ENCODE peak calls at places on chromosomes 7 and 10, in four cellular contexts. X is IMR-90, P is H1, B is H9. N is an unnamed sample.

GRCh38 chr7:132354527-132354926 is 221.7 kb downstream of the PLXNA4 start:
- DNase-seq in X (no peak), P (no peak), B (no peak), N (no peak)

GRCh38 chr10:8042864-8043568 is 11.5 kb upstream of the GATA3 start:
- DNase-seq in X (no peak), P (no peak), B (peak), N (peak)

GRCh38 chr10:11758527-11759236 is 16.5 kb downstream of the ECHDC3 start:
- DNase-seq in X (no peak), P (no peak), B (no peak), N (peak)

GRCh38 chr10:18607503-18607902 is 43.9 kb downstream of the NSUN6 start:
- DNase-seq in X (peak), P (no peak), B (no peak), N (peak)

GRCh38 chr10:23514321-23514720 is 75.4 kb downstream of the OTUD1 start:
- DNase-seq in X (no peak), P (no peak), B (no peak), N (no peak)

GRCh38 chr10:123831259-123831658 is 60.3 kb downstream of the CPXM2 start:
- DNase-seq in X (no peak), P (no peak), B (no peak), N (no peak)

GRCh38 chr7:139153832-139154231 is 44.3 kb upstream of the ZC3HAV1 start:
- DNase-seq in X (peak), P (no peak), B (no peak), N (peak)

GRCh38 chr7:47507514-47507913 is 74.4 kb downstream of the TNS3 start:
- DNase-seq in X (no peak), P (no peak), B (no peak), N (no peak)

GRCh38 chr7:157675427-157675930 is 338.7 kb downstream of the DNAJB6 start:
- DNase-seq in X (no peak), P (no peak), B (peak), N (no peak)

GRCh38 chr7:17342726-17343125 is 44.3 kb downstream of the AHR start:
- DNase-seq in X (no peak), P (no peak), B (no peak), N (no peak)

GRCh38 chr10:29749150-29749549 is 114.4 kb upstream of the SVIL start:
- DNase-seq in X (no peak), P (no peak), B (no peak), N (no peak)

GRCh38 chr10:112565434-112566053 is 118.5 kb downstream of the VTI1A start:
- DNase-seq in X (peak), P (no peak), B (peak), N (peak)

GRCh38 chr10:33655165-33655815 is 320.8 kb upstream of the NRP1 start:
- DNase-seq in X (no peak), P (no peak), B (no peak), N (no peak)

GRCh38 chr7:115340828-115341227 is 418.9 kb downstream of the MDFIC start:
- DNase-seq in X (peak), P (no peak), B (no peak), N (no peak)

DNA sequence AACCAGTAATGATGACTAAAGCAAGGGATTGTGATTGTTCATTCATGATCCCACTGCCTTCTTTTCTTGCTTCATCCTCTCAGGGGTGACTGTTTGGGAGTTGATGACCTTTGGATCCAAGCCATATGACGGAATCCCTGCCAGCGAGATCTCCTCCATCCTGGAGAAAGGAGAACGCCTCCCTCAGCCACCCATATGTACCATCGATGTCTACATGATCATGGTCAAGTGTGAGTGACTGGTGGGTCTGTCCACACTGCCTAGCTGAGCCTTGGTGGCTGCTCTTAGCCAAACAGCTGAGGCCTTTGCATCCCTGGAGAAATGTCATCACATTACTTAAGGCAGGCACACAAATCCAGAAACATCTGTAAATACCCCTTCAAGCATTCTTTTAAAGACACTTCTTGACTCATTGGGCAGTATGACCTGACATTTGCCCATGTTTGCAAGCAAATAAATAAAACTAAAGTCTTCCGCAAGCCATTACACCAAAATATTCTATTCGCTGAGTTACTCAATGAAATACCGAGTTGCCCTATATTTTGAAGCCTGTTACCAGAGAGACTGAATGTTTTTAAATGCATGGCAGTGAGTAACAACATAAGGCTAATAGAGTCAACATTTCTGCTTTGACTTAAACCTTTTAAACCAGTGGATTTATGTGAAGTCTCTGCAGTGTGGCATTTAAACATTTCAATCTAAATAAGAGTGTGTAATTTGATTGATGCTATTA is 166.3 kb upstream of the LANCL2 start:
- DNase-seq in X (peak), P (no peak), B (no peak), N (no peak)
- H3K56ac ChIP-seq in X (no peak), P (no peak), B (no peak), N (no peak)

GRCh38 chr7:155746188-155746587 is 66.1 kb downstream of the SHH start:
- DNase-seq in X (no peak), P (no peak), B (no peak), N (no peak)
- H3K9ac ChIP-seq in X (no peak), P (no peak), B (no peak), N (no peak)

GRCh38 chr10:99916776-99917175 is 93.0 kb downstream of the DNMBP start:
- DNase-seq in X (no peak), P (no peak), B (no peak), N (no peak)
- H3K56ac ChIP-seq in X (no peak), P (no peak), B (no peak), N (no peak)

DNA sequence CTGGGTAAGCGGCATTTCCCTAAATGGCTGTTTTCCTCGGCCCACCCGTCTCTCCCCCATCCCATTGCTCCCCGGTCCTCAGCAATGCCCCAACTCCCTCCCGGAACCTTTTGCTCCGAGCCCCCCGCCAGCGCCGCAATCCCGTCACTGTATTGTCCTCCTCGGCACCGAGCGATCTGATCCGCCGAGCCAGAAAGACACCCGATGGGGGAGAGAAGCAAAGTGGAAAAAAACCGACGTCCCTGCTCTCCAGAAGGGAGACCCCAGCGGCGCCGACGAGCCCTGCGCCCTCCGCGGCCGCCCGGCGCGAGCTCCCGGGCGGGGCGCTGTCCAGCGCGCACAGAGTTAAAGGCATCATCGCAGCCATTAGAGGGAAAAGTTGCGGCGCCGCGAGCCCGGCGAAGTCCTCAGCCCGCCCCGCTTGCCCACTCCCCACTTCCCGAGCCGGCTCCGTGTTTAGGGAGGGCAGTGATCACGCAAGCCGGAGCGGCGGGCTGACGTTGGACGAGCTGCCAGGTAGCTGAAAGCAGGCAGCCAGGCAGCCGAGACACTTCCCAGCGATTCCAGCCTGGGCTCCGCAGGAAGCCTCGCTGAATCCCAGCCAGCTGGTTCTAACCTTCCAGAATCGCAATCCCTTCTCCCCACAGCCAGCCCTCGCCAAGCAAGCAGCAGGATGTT is at the start of gene VSTM2A:
- DNase-seq in X (no peak), P (no peak), B (peak), N (peak)
- H3K9ac ChIP-seq in X (no peak), P (no peak), B (no peak), N (no peak)

GRCh38 chr7:153835104-153835503 is 217.1 kb upstream of the DPP6 start:
- DNase-seq in X (no peak), P (no peak), B (no peak), N (peak)
- H3K56ac ChIP-seq in X (no peak), P (no peak), B (no peak), N (no peak)

GRCh38 chr7:50349399-50349798 is 44.9 kb downstream of the IKZF1 start:
- DNase-seq in X (no peak), P (no peak), B (no peak), N (no peak)
- H3K9ac ChIP-seq in X (no peak), P (no peak), B (no peak), N (no peak)

DNA sequence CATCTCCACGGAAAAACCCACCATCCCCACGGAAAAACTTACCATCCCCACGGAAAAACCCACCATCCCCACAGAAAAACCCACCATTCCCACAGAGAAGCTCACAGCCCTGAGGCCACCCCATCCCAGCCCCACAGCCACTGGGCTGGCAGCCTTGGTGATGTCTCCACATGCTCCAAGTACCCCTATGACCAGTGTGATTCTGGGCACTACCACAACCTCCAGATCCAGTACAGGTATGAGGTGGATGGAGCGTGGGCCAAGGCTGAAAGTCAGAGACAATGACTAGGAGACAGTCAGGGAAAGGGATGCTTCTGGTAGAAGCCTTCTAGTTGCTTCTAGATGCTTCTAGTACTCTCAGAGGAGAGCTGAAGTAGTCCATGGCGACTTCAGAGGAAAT is 19.6 kb downstream of the ZAN start:
- DNase-seq in X (no peak), P (no peak), B (no peak), N (no peak)
- H3K56ac ChIP-seq in X (no peak), P (no peak), B (no peak), N (no peak)

N was measured in mesendoderm.